ENCODE peak calls at places on chromosomes 12 and 14, in six cellular contexts. V is fibroblast of the aortic adventitia, F is cardiac muscle cell, Q is WTC11, Z is pancreas, S is thyroid gland. W is an unnamed sample.

GRCh38 chr12:65881965-65882413 is 57.7 kb downstream of the HMGA2 start:
- DNase-seq in Z (peak; percentile 54), S (peak; percentile 94), F (peak; percentile 31), Q (peak; percentile 25), V (peak; percentile 96), W (peak; percentile 95)

GRCh38 chr14:85762523-85762922 is 232.6 kb downstream of the FLRT2 start:
- DNase-seq in Z (no peak), F (no peak), S (no peak), V (no peak), Q (no peak), W (no peak)

GRCh38 chr12:52043386-52044212 is 7.6 kb upstream of the NR4A1 start:
- DNase-seq in Q (no peak), S (peak; percentile 92), V (peak; percentile 68), F (no peak), Z (peak; percentile 77), W (peak; percentile 90)

GRCh38 chr12:46263140-46264017 is 5.5 kb downstream of the SLC38A1 start:
- DNase-seq in Q (no peak), S (no peak), F (no peak), Z (no peak), V (no peak), W (no peak)

GRCh38 chr12:109767456-109767855 is 53.8 kb downstream of the FAM222A start:
- DNase-seq in F (no peak), Z (no peak), V (no peak), Q (no peak), S (no peak), W (no peak)

GRCh38 chr12:67650127-67650495 is 1.6 kb downstream of the DYRK2 start:
- DNase-seq in S (peak; percentile 20), F (peak; percentile 60), Z (peak; percentile 46), V (no peak), Q (no peak), W (no peak)

GRCh38 chr12:12476836-12477531 is 85.7 kb downstream of the DUSP16 start:
- DNase-seq in V (no peak), F (no peak), Z (no peak), Q (no peak), S (no peak), W (no peak)

GRCh38 chr12:42568952-42569916 is 20.3 kb downstream of the PRICKLE1 start:
- DNase-seq in S (no peak), Q (no peak), V (peak; percentile 75), F (peak; percentile 62), Z (peak; percentile 11), W (no peak)

GRCh38 chr14:94888108-94888507 is 118.2 kb upstream of the GSC start:
- DNase-seq in V (no peak), Q (no peak), Z (peak; percentile 54), F (no peak), S (no peak), W (no peak)

GRCh38 chr14:36238666-36239363 is 62.3 kb upstream of the PTCSC3 start:
- DNase-seq in Q (no peak), V (peak; percentile 19), Z (no peak), F (no peak), S (no peak), W (no peak)

GRCh38 chr12:87171356-87171755 is 857.8 kb downstream of the C12orf50 start:
- DNase-seq in V (no peak), Q (no peak), S (no peak), Z (no peak), F (no peak), W (no peak)

GRCh38 chr12:110073049-110073831 is 24.9 kb upstream of the C12orf76 start:
- DNase-seq in F (no peak), S (peak; percentile 47), V (no peak), Q (no peak), Z (no peak), W (peak; percentile 84)

GRCh38 chr12:53844989-53845836 is 93.4 kb upstream of the HOXC13 start:
- DNase-seq in Z (no peak), Q (no peak), F (peak; percentile 10), S (no peak), V (peak; percentile 63), W (no peak)

GRCh38 chr14:20489093-20489994 is 16.0 kb upstream of the RNASE10 start:
- DNase-seq in Z (no peak), V (peak; percentile 69), Q (no peak), F (no peak), S (no peak), W (no peak)

GRCh38 chr12:115700896-115701465 is 576.5 kb downstream of the MED13L start:
- DNase-seq in Z (no peak), Q (no peak), F (no peak), S (no peak), V (no peak), W (no peak)

GRCh38 chr12:109432842-109433304 is 44.2 kb downstream of the KCTD10 start:
- DNase-seq in V (peak; percentile 83), F (peak; percentile 89), S (peak; percentile 98), Q (peak; percentile 96), Z (peak; percentile 69), W (peak; percentile 90)

GRCh38 chr12:32768518-32768917 is 12.8 kb upstream of the YARS2 start:
- DNase-seq in V (no peak), Q (no peak), Z (no peak), S (no peak), F (no peak), W (no peak)

GRCh38 chr12:111359231-111359913 is 9.5 kb downstream of the PHETA1 start:
- DNase-seq in V (no peak), Z (no peak), S (no peak), Q (no peak), F (no peak), W (no peak)

GRCh38 chr14:69291396-69291795 is 31.4 kb downstream of the GALNT16 start:
- DNase-seq in S (no peak), V (no peak), F (no peak), Q (no peak), Z (no peak), W (no peak)

GRCh38 chr12:70671698-70672097 is 34.5 kb upstream of the PTPRB start:
- DNase-seq in V (no peak), Z (no peak), Q (no peak), F (no peak), S (no peak), W (no peak)

GRCh38 chr12:70667253-70667652 is 30.0 kb upstream of the PTPRB start:
- DNase-seq in Z (no peak), Q (no peak), F (no peak), S (no peak), V (no peak), W (no peak)

GRCh38 chr12:70666364-70666763 is 29.1 kb upstream of the PTPRB start:
- DNase-seq in Q (no peak), S (no peak), F (no peak), Z (no peak), V (no peak), W (no peak)

GRCh38 chr12:70670948-70671347 is 33.7 kb upstream of the PTPRB start:
- DNase-seq in S (no peak), F (no peak), V (no peak), Q (no peak), Z (no peak), W (no peak)
- TF ChIP-seq CTCF in S (no peak), F (no peak), V (no peak), Q (no peak), Z (no peak), W (no peak)

GRCh38 chr12:131063960-131064359 is 110.3 kb downstream of the ADGRD1 start:
- DNase-seq in Z (no peak), Q (no peak), F (no peak), V (no peak), S (no peak), W (no peak)

GRCh38 chr12:131066886-131067490 is 113.3 kb downstream of the ADGRD1 start:
- DNase-seq in F (no peak), S (no peak), Z (no peak), Q (no peak), V (no peak), W (peak; percentile 68)

GRCh38 chr12:131065279-131065678 is 111.6 kb downstream of the ADGRD1 start:
- DNase-seq in S (no peak), Q (no peak), V (no peak), Z (no peak), F (no peak), W (peak; percentile 62)

GRCh38 chr12:131066207-131066885 is 112.6 kb downstream of the ADGRD1 start:
- DNase-seq in F (no peak), Q (no peak), Z (no peak), S (no peak), V (no peak), W (no peak)

GRCh38 chr12:131065801-131066200 is 112.1 kb downstream of the ADGRD1 start:
- DNase-seq in S (no peak), Z (no peak), V (no peak), Q (no peak), F (no peak), W (no peak)
- TF ChIP-seq CTCF in S (no peak), Z (no peak), V (no peak), Q (no peak), F (no peak), W (no peak)

DNA sequence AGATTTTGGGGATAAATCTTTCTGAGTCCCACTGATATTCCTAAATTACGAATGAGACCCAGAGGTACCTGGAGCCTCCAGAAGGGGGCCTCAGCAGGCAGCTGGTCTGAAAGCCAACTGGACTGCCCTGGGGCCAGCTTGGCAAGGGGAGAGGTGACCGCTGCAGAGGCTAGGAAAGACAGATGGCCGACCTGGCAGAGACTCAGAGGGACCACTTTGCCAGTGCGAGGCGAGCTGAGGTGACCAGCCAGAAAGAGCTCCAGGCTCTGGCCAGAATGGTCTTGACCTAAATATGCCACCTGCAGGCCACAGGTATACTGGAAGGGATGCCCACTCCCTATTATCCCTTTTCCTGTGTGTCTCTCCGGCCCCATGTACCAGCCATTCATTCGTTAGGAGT is 256.8 kb upstream of the GARIN6 start:
- DNase-seq in Z (no peak), F (peak; percentile 15), V (no peak), S (peak; percentile 1), Q (peak; percentile 79), W (no peak)
- TF ChIP-seq CTCF in Z (no peak), F (no peak), V (no peak), S (no peak), Q (peak; percentile 71), W (no peak)

GRCh38 chr12:3679831-3680230 is 73.1 kb downstream of the CRACR2A start:
- DNase-seq in F (no peak), S (no peak), Q (no peak), V (no peak), Z (no peak), W (no peak)

GRCh38 chr12:3681595-3681921 is 71.4 kb downstream of the CRACR2A start:
- DNase-seq in Q (no peak), S (no peak), V (no peak), F (no peak), Z (no peak), W (no peak)

GRCh38 chr12:3677609-3678008 is 75.3 kb downstream of the CRACR2A start:
- DNase-seq in Z (no peak), F (no peak), S (no peak), Q (no peak), V (no peak), W (no peak)

GRCh38 chr12:3683670-3684069 is 69.2 kb downstream of the CRACR2A start:
- DNase-seq in Z (no peak), V (peak; percentile 45), F (no peak), S (no peak), Q (no peak), W (no peak)

DNA sequence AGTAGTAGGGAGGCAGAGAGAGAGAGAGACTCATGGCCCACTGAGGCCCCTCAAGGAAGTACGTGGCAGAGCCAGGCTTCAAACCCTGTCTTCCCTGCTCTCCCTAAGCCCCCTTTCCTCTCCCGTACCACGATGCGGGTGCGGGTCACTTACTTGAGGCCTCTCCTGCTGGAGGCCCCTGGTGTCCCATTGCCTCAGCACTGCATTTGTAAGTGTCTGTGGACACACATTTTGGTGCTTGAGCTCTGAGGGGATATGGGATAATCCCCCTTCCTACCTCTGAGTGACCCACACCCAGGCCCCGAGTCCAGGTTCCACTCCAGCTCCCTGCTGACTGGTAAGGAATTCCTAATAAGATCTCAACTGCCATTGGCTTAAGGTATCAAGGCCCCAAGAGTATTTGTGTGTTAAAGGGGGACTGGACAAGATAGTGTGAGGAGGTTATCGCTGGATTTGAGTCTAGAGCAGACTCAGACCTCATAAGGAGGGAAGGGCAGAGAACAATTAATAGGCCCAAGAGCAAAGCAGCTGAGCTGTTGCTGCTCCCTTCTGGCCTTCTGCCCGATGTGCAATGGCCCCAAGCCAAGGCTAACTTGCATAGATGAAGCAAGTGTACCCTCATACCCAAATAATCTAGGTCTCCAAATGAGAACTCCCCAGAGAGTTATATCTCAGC is 71.9 kb downstream of the CRACR2A start:
- DNase-seq in S (peak; percentile 78), Z (no peak), V (peak; percentile 33), Q (no peak), F (peak; percentile 59), W (no peak)
- TF ChIP-seq CTCF in S (peak; percentile 43), Z (no peak), V (no peak), Q (no peak), F (peak; percentile 31), W (no peak)

W was measured in sigmoid colon.